ENCODE peak calls at places on chromosomes 16 and 17, in nine cellular contexts. G is hepatocyte, Y is right atrium auricular region, P is endodermal cell, E is stomach, O is adrenal gland, K is AG10803, V is cardiac muscle cell, T is dorsolateral prefrontal cortex. N is an unnamed sample.
A peak's percentile ranks its signal among the peaks of the same experiment; 100 is the strongest.

GRCh38 chr17:66691644-66692500 is 143.0 kb upstream of the CACNG5 start:
- DNase-seq in G (no peak), Y (no peak), P (peak; percentile 70), E (no peak), O (peak; percentile 51), K (no peak), V (peak; percentile 59), T (no peak), N (no peak)

GRCh38 chr17:57909548-57909947 is 45.7 kb downstream of the CUEDC1 start:
- DNase-seq in G (no peak), Y (no peak), P (peak; percentile 83), E (no peak), O (no peak), K (no peak), V (no peak), T (no peak), N (no peak)

GRCh38 chr16:70399951-70400350 is 38.9 kb downstream of the ST3GAL2 start:
- DNase-seq in G (no peak), Y (no peak), P (no peak), E (no peak), O (no peak), K (no peak), V (no peak), T (no peak), N (peak; percentile 16)

GRCh38 chr16:66130296-66130910 is 236.1 kb upstream of the CDH5 start:
- DNase-seq in G (no peak), Y (no peak), P (peak; percentile 53), E (no peak), O (no peak), K (peak; percentile 91), V (peak; percentile 93), T (no peak), N (no peak)

GRCh38 chr17:82923366-82924113 is 83.7 kb upstream of the ZNF750 start:
- DNase-seq in G (no peak), Y (no peak), P (no peak), E (no peak), O (no peak), K (no peak), V (no peak), T (no peak), N (no peak)

GRCh38 chr16:51035110-51035498 is 116.0 kb downstream of the SALL1 start:
- DNase-seq in G (no peak), Y (no peak), P (no peak), E (no peak), O (no peak), K (peak; percentile 29), V (peak; percentile 3), T (no peak), N (no peak)

GRCh38 chr17:80137131-80137530 is 9.8 kb downstream of the EIF4A3 start:
- DNase-seq in G (no peak), Y (no peak), P (peak; percentile 36), E (no peak), O (no peak), K (no peak), V (no peak), T (no peak), N (no peak)

GRCh38 chr17:16976686-16977550 is 5.0 kb upstream of the TNFRSF13B start:
- DNase-seq in G (no peak), Y (no peak), P (peak; percentile 33), E (no peak), O (no peak), K (no peak), V (no peak), T (no peak), N (no peak)

GRCh38 chr16:29926675-29927522 is 873 bp upstream of the KCTD13 start:
- DNase-seq in G (peak; percentile 44), Y (no peak), P (peak; percentile 62), E (no peak), O (peak; percentile 77), K (peak; percentile 34), V (no peak), T (peak; percentile 51), N (peak; percentile 47)

GRCh38 chr17:80912451-80912850 is 79.2 kb upstream of the CHMP6 start:
- DNase-seq in G (no peak), Y (no peak), P (no peak), E (no peak), O (no peak), K (no peak), V (no peak), T (peak; percentile 11), N (no peak)

GRCh38 chr17:82939213-82940030 is 99.6 kb upstream of the ZNF750 start:
- DNase-seq in G (no peak), Y (no peak), P (no peak), E (no peak), O (peak; percentile 9), K (no peak), V (no peak), T (peak; percentile 36), N (no peak)

GRCh38 chr17:6753006-6753445 is 2.8 kb upstream of the XAF1 start:
- DNase-seq in G (peak; percentile 11), Y (peak; percentile 69), P (peak; percentile 64), E (no peak), O (peak; percentile 61), K (peak; percentile 93), V (peak; percentile 94), T (no peak), N (peak; percentile 44)

GRCh38 chr17:16282522-16282921 is 65.5 kb downstream of the PIGL start:
- DNase-seq in G (no peak), Y (no peak), P (no peak), E (no peak), O (no peak), K (peak; percentile 89), V (peak; percentile 78), T (no peak), N (no peak)

GRCh38 chr17:41655611-41656111 is 31.3 kb upstream of the KRT17 start:
- DNase-seq in G (peak; percentile 83), Y (no peak), P (peak; percentile 92), E (peak; percentile 92), O (no peak), K (no peak), V (no peak), T (no peak), N (peak; percentile 85)

GRCh38 chr16:50642349-50642748 is 38.8 kb downstream of the SNX20 start:
- DNase-seq in G (peak; percentile 33), Y (no peak), P (no peak), E (no peak), O (no peak), K (no peak), V (no peak), T (no peak), N (no peak)

GRCh38 chr16:2040031-2040430 is 7.6 kb downstream of the NTHL1 start:
- DNase-seq in G (no peak), Y (no peak), P (no peak), E (no peak), O (no peak), K (no peak), V (no peak), T (no peak), N (no peak)

DNA sequence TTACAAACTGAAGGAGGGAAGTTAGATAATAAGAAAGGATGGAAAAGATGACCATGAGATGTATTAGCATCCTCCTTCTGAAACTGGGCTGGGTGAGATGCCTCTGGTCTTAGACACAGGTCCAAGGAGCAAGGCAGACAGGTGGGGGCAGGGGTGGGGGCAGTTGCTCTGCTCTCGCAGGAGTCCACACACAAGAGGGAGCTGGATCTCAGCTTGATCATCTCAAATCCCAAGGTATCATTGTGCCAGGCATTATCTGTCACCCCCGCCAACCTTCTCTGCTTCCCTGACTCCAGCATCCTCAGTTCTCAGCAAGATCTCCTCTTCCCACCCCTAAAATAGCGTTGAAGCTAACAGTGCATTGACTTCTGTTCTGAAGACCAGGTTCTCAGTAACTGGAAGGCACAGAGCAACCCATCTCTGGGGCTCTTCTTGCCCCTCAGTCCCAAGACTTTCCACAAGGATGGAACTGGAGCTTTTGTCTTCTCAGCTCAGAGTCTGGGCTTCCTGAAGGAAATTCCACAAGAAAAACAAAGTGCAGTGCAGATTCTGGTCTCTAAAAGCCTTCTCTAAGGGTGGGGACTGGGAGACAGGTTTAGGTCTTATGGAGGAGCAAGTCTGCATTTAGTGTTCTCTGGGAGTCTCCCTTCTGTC is 1.6 kb downstream of the FLOT2 start:
- DNase-seq in G (no peak), Y (no peak), P (peak; percentile 50), E (no peak), O (no peak), K (no peak), V (no peak), T (no peak), N (no peak)
- H3K4me3 ChIP-seq in G (peak overlapping the region; percentile 97), Y (no peak overlapping the region), P (peak overlapping the region; percentile 87), E (peak overlapping the region; percentile 90), O (peak overlapping the region; percentile 96), K (peak overlapping the region; percentile 79), V (peak overlapping the region; percentile 80), T (peak overlapping the region; percentile 90), N (peak overlapping the region; percentile 98)

DNA sequence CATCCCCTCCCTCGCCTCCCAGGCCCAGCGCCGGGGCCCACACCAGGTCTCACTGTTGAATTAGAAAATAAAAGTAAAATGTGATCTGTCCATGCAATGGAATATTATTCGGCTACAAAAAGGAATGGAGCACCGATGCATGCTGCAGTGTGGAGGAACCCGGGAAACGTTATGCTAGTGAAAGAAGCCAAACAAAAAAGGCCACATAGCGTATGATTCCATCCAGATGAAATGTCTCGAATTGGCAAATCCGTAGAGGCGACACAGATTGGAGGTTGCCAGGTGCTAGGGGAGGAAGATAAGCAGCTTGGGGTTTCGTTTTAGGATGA is 972 bp upstream of the ADCY9 start:
- DNase-seq in G (no peak), Y (no peak), P (no peak), E (no peak), O (no peak), K (no peak), V (no peak), T (no peak), N (no peak)
- H3K4me3 ChIP-seq in G (no peak overlapping the region), Y (no peak overlapping the region), P (peak overlapping the region; percentile 69), E (peak overlapping the region; percentile 58), O (peak overlapping the region; percentile 83), K (peak overlapping the region; percentile 61), V (no peak overlapping the region), T (peak overlapping the region; percentile 73), N (no peak overlapping the region)

GRCh38 chr16:3959148-3959547 is 78.6 kb upstream of the CREBBP start:
- DNase-seq in G (no peak), Y (no peak), P (no peak), E (no peak), O (peak; percentile 64), K (peak; percentile 53), V (peak; percentile 79), T (no peak), N (no peak)
- H3K4me3 ChIP-seq in G (no peak overlapping the region), Y (no peak overlapping the region), P (no peak overlapping the region), E (no peak overlapping the region), O (no peak overlapping the region), K (no peak overlapping the region), V (no peak overlapping the region), T (no peak overlapping the region), N (no peak overlapping the region)

DNA sequence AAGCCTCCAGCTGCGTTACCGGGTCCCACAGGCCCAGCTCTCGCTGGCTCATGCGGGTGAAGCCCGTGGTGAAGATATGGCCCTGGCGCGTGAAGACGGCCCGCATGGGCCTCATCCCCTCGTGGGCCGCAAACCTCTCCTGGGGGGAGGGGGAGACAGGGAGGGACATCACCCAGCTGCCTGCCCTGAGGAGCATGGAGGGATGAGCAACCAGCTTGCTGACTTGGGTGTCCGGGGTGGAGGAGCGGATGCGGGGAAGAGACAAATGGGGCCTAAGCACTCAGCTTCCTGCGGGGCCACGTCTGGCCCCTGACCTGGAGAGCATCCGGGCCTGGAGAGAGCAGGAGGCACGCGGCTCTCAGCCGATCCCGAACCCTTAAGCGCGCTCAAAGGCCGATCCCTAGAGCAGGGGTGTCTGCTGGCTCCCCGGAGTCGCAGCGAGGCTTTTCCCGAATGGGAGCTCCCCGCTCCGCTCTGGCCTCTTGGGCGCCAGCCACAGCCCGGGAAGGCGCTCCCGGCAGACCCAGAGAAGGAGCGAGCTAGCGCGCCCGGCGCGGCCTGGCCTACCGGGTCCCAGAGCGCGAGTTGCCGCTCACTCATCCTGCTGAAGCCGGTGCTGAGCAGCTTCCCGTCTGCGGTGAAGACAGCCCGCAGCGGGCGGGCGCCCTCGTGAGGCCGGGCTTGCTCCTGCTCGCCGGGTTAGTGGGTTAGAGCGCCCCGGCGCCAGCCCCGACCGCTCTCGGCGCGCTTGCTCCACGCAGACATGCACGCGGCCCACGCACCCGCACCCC is 5.0 kb downstream of the CORO6 start:
- DNase-seq in G (peak; percentile 83), Y (no peak), P (peak; percentile 96), E (peak; percentile 87), O (peak; percentile 74), K (peak; percentile 72), V (peak; percentile 78), T (peak; percentile 84), N (peak; percentile 94)
- H3K4me3 ChIP-seq in G (no peak overlapping the region), Y (peak overlapping the region; percentile 16), P (no peak overlapping the region), E (peak overlapping the region; percentile 58), O (peak overlapping the region; percentile 50), K (peak overlapping the region; percentile 24), V (no peak overlapping the region), T (peak overlapping the region; percentile 44), N (peak overlapping the region; percentile 45)